ENCODE peak calls at places on chromosomes 12 and 14, in ten cellular contexts. One of them, this sample, is unnamed.

GRCh38 chr12:108271951-108272729 is 67.0 kb downstream of the CMKLR1 start:
- DNase-seq in K562: no peak
- DNase-seq in A549: no peak
- DNase-seq in transverse colon: no peak
- DNase-seq in sigmoid colon: no peak
- DNase-seq in SK-N-SH: no peak
- DNase-seq in GM12878: no peak
- DNase-seq in esophagus muscularis mucosa: no peak
- DNase-seq in HepG2: no peak
- DNase-seq in H1: no peak
- DNase-seq in this sample: no peak

GRCh38 chr12:122888232-122888752 is 7.6 kb downstream of the VPS37B start:
- DNase-seq in K562: no peak
- DNase-seq in A549: peak
- DNase-seq in transverse colon: peak
- DNase-seq in sigmoid colon: no peak
- DNase-seq in SK-N-SH: no peak
- DNase-seq in GM12878: no peak
- DNase-seq in esophagus muscularis mucosa: no peak
- DNase-seq in HepG2: peak
- DNase-seq in H1: no peak
- DNase-seq in this sample: no peak

GRCh38 chr14:20631023-20631820 is 10.3 kb downstream of the OR6S1 start:
- DNase-seq in K562: peak
- DNase-seq in A549: peak
- DNase-seq in transverse colon: peak
- DNase-seq in sigmoid colon: no peak
- DNase-seq in SK-N-SH: no peak
- DNase-seq in GM12878: no peak
- DNase-seq in esophagus muscularis mucosa: no peak
- DNase-seq in HepG2: peak
- DNase-seq in H1: no peak
- DNase-seq in this sample: peak

GRCh38 chr12:113232232-113232615 is 11.0 kb downstream of the TPCN1 start:
- DNase-seq in K562: no peak
- DNase-seq in A549: no peak
- DNase-seq in transverse colon: no peak
- DNase-seq in sigmoid colon: peak
- DNase-seq in SK-N-SH: no peak
- DNase-seq in GM12878: no peak
- DNase-seq in esophagus muscularis mucosa: no peak
- DNase-seq in HepG2: no peak
- DNase-seq in H1: no peak
- DNase-seq in this sample: no peak

GRCh38 chr12:48758737-48759136 is 30.2 kb downstream of the ADCY6 start:
- DNase-seq in K562: no peak
- DNase-seq in A549: no peak
- DNase-seq in transverse colon: no peak
- DNase-seq in sigmoid colon: no peak
- DNase-seq in SK-N-SH: no peak
- DNase-seq in GM12878: no peak
- DNase-seq in esophagus muscularis mucosa: no peak
- DNase-seq in HepG2: no peak
- DNase-seq in H1: no peak
- DNase-seq in this sample: no peak

GRCh38 chr12:32010631-32011030 is 51.4 kb downstream of the RESF1 start:
- DNase-seq in K562: no peak
- DNase-seq in A549: no peak
- DNase-seq in transverse colon: no peak
- DNase-seq in sigmoid colon: no peak
- DNase-seq in SK-N-SH: no peak
- DNase-seq in GM12878: no peak
- DNase-seq in esophagus muscularis mucosa: no peak
- DNase-seq in HepG2: no peak
- DNase-seq in H1: no peak
- DNase-seq in this sample: no peak

GRCh38 chr12:98446060-98446459 is 69.3 kb upstream of the TMPO start:
- DNase-seq in K562: no peak
- DNase-seq in A549: no peak
- DNase-seq in transverse colon: no peak
- DNase-seq in sigmoid colon: no peak
- DNase-seq in SK-N-SH: no peak
- DNase-seq in GM12878: no peak
- DNase-seq in esophagus muscularis mucosa: no peak
- DNase-seq in HepG2: no peak
- DNase-seq in H1: no peak
- DNase-seq in this sample: no peak

GRCh38 chr14:80867091-80867490 is 74.4 kb downstream of the CEP128 start:
- DNase-seq in K562: no peak
- DNase-seq in A549: no peak
- DNase-seq in transverse colon: no peak
- DNase-seq in sigmoid colon: no peak
- DNase-seq in SK-N-SH: no peak
- DNase-seq in GM12878: no peak
- DNase-seq in esophagus muscularis mucosa: no peak
- DNase-seq in HepG2: no peak
- DNase-seq in H1: no peak
- DNase-seq in this sample: no peak

GRCh38 chr12:81692008-81692407 is 67.1 kb downstream of the PPFIA2 start:
- DNase-seq in K562: no peak
- DNase-seq in A549: no peak
- DNase-seq in transverse colon: no peak
- DNase-seq in sigmoid colon: no peak
- DNase-seq in SK-N-SH: no peak
- DNase-seq in GM12878: no peak
- DNase-seq in esophagus muscularis mucosa: no peak
- DNase-seq in HepG2: no peak
- DNase-seq in H1: no peak
- DNase-seq in this sample: no peak

GRCh38 chr14:102408729-102409128 is 46.0 kb downstream of the TECPR2 start:
- DNase-seq in K562: no peak
- DNase-seq in A549: no peak
- DNase-seq in transverse colon: no peak
- DNase-seq in sigmoid colon: no peak
- DNase-seq in SK-N-SH: no peak
- DNase-seq in GM12878: no peak
- DNase-seq in esophagus muscularis mucosa: no peak
- DNase-seq in HepG2: no peak
- DNase-seq in H1: no peak
- DNase-seq in this sample: no peak

GRCh38 chr12:32183646-32184045 is 77.0 kb downstream of the BICD1 start:
- DNase-seq in K562: no peak
- DNase-seq in A549: no peak
- DNase-seq in transverse colon: no peak
- DNase-seq in sigmoid colon: no peak
- DNase-seq in SK-N-SH: no peak
- DNase-seq in GM12878: no peak
- DNase-seq in esophagus muscularis mucosa: no peak
- DNase-seq in HepG2: peak
- DNase-seq in H1: peak
- DNase-seq in this sample: no peak

GRCh38 chr14:92106095-92106937 is at the start of gene ATXN3:
- DNase-seq in K562: peak
- DNase-seq in A549: peak
- DNase-seq in transverse colon: peak
- DNase-seq in sigmoid colon: peak
- DNase-seq in SK-N-SH: peak
- DNase-seq in GM12878: peak
- DNase-seq in esophagus muscularis mucosa: peak
- DNase-seq in HepG2: peak
- DNase-seq in H1: peak
- DNase-seq in this sample: peak

GRCh38 chr12:24778486-24779304 is 170.2 kb downstream of the BCAT1 start:
- DNase-seq in K562: peak
- DNase-seq in A549: peak
- DNase-seq in transverse colon: no peak
- DNase-seq in sigmoid colon: no peak
- DNase-seq in SK-N-SH: peak
- DNase-seq in GM12878: peak
- DNase-seq in esophagus muscularis mucosa: no peak
- DNase-seq in HepG2: peak
- DNase-seq in H1: no peak
- DNase-seq in this sample: no peak

DNA sequence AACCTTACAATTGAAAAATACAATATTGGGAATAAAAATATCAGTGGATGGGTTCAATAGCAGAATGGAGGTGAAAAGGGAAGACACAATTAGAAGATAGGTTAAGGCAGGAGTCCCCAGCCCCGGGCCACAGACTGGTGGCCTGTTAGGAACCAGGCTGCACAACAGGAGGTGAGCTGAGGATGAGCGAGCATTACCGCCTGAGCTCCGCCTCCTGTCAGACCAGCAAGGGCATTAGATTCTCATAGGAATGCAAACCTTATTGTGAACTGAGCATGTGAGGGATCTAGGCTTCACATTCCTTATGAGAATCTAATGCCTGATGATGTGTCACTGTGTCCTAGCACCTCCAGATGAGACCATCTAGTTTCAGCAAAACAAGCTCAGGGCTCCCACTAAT is 27.3 kb upstream of the ST8SIA1 start:
- DNase-seq in K562: no peak
- DNase-seq in A549: no peak
- DNase-seq in transverse colon: no peak
- DNase-seq in sigmoid colon: no peak
- DNase-seq in SK-N-SH: no peak
- DNase-seq in GM12878: no peak
- DNase-seq in esophagus muscularis mucosa: no peak
- DNase-seq in HepG2: no peak
- DNase-seq in H1: peak
- DNase-seq in this sample: no peak
- TF ChIP-seq EP300 in K562: no peak
- TF ChIP-seq EP300 in A549: no peak
- TF ChIP-seq EP300 in transverse colon: no peak
- TF ChIP-seq EP300 in sigmoid colon: no peak
- TF ChIP-seq EP300 in SK-N-SH: no peak
- TF ChIP-seq EP300 in GM12878: no peak
- TF ChIP-seq EP300 in esophagus muscularis mucosa: no peak
- TF ChIP-seq EP300 in HepG2: no peak
- TF ChIP-seq EP300 in H1: no peak
- TF ChIP-seq EP300 in this sample: no peak

GRCh38 chr12:19757317-19757877 is 318.1 kb downstream of the AEBP2 start:
- DNase-seq in K562: no peak
- DNase-seq in A549: no peak
- DNase-seq in transverse colon: no peak
- DNase-seq in sigmoid colon: no peak
- DNase-seq in SK-N-SH: peak
- DNase-seq in GM12878: peak
- DNase-seq in esophagus muscularis mucosa: no peak
- DNase-seq in HepG2: no peak
- DNase-seq in H1: no peak
- DNase-seq in this sample: no peak
- TF ChIP-seq EP300 in K562: no peak
- TF ChIP-seq EP300 in A549: no peak
- TF ChIP-seq EP300 in transverse colon: no peak
- TF ChIP-seq EP300 in sigmoid colon: no peak
- TF ChIP-seq EP300 in SK-N-SH: no peak
- TF ChIP-seq EP300 in GM12878: no peak
- TF ChIP-seq EP300 in esophagus muscularis mucosa: no peak
- TF ChIP-seq EP300 in HepG2: no peak
- TF ChIP-seq EP300 in H1: no peak
- TF ChIP-seq EP300 in this sample: no peak

DNA sequence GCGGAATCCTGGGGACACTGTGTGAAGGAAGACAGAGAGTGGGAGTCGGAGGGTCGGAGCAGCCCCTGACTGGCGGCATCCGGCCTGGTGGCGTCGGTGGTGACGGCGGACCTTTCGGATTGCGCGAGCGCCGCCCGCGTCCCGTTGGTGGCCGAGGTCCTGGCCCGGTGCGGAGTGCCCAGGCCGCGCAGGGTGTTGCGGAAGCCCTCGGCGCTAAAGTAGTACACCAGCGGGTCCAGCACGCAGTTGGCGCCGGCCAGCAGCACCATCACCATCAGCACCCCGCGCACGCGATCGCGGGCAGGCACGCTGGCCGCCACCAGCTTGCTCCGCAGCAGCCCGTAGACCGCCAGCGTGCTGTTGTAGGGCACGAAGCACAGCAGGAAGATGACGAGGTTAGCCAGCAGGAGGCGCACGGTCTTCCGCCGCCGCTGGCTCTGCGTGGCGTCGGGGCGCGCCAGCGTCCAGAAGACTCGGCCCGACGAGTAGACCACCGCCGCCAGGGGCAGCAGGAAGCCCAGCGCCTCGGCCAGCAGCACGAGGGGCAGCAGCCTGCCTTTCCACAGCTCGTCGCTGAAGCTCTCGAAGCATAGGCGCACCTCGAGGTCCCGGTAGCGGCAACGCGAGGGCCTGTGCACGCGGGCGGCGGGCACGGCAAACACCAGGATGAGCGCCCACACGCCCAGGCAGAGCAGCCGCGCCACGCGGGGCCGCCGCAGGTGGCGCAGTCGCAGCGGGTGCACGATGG is 13.1 kb upstream of the CHD4 start:
- DNase-seq in K562: no peak
- DNase-seq in A549: no peak
- DNase-seq in transverse colon: no peak
- DNase-seq in sigmoid colon: no peak
- DNase-seq in SK-N-SH: peak
- DNase-seq in GM12878: no peak
- DNase-seq in esophagus muscularis mucosa: no peak
- DNase-seq in HepG2: no peak
- DNase-seq in H1: peak
- DNase-seq in this sample: no peak
- TF ChIP-seq EP300 in K562: no peak
- TF ChIP-seq EP300 in A549: no peak
- TF ChIP-seq EP300 in transverse colon: no peak
- TF ChIP-seq EP300 in sigmoid colon: no peak
- TF ChIP-seq EP300 in SK-N-SH: no peak
- TF ChIP-seq EP300 in GM12878: no peak
- TF ChIP-seq EP300 in esophagus muscularis mucosa: no peak
- TF ChIP-seq EP300 in HepG2: no peak
- TF ChIP-seq EP300 in H1: no peak
- TF ChIP-seq EP300 in this sample: no peak

DNA sequence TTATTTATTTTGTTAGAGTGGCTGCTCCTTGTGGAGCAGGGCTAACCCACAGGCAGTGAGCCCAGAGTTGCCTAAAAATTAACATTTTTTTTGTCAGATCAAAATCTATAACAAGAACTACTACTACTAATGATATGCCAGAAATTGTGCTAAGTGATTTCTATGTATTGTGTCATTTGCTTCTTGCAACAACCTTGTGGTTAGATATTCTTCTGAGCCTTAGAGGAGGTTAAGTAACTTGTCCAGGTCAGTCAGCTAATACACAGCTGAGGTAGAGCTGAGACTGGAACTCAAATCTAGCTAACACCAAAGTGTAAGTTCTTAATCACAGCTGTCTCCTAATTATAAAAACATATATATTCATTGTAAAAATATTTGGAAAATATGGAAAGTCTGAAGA is 29.8 kb downstream of the CFL2 start:
- DNase-seq in K562: no peak
- DNase-seq in A549: no peak
- DNase-seq in transverse colon: no peak
- DNase-seq in sigmoid colon: no peak
- DNase-seq in SK-N-SH: no peak
- DNase-seq in GM12878: no peak
- DNase-seq in esophagus muscularis mucosa: no peak
- DNase-seq in HepG2: no peak
- DNase-seq in H1: no peak
- DNase-seq in this sample: no peak
- TF ChIP-seq EP300 in K562: no peak
- TF ChIP-seq EP300 in A549: no peak
- TF ChIP-seq EP300 in transverse colon: no peak
- TF ChIP-seq EP300 in sigmoid colon: no peak
- TF ChIP-seq EP300 in SK-N-SH: no peak
- TF ChIP-seq EP300 in GM12878: no peak
- TF ChIP-seq EP300 in esophagus muscularis mucosa: no peak
- TF ChIP-seq EP300 in HepG2: no peak
- TF ChIP-seq EP300 in H1: no peak
- TF ChIP-seq EP300 in this sample: no peak

This sample was measured in ovary.